ENCODE peak calls at places on chromosomes 16 and 17, in ten cellular contexts. L is HCT116, Q is SK-N-SH, U is esophagus muscularis mucosa, G is stomach, M is Panc1, A is endothelial cell of umbilical vein, V is transverse colon, C is GM12878, Y is H1. D is an unnamed sample.

GRCh38 chr16:87860553-87861299 is 8.6 kb downstream of the SLC7A5 start:
- DNase-seq in L (no peak), Q (peak), U (no peak), G (no peak), M (no peak), A (peak), V (no peak), C (no peak), Y (no peak), D (no peak)

GRCh38 chr16:73037331-73037745 is 10.6 kb downstream of the ZFHX3 start:
- DNase-seq in L (no peak), Q (peak), U (no peak), G (peak), M (no peak), A (no peak), V (no peak), C (no peak), Y (no peak), D (no peak)

GRCh38 chr16:29804455-29805231 is 1.7 kb upstream of the MAZ start:
- DNase-seq in L (no peak), Q (no peak), U (no peak), G (peak), M (no peak), A (peak), V (peak), C (no peak), Y (no peak), D (peak)

GRCh38 chr17:44004077-44004760 is at the start of gene NAGS:
- DNase-seq in L (no peak), Q (peak), U (no peak), G (no peak), M (no peak), A (no peak), V (peak), C (no peak), Y (no peak), D (peak)

GRCh38 chr17:33520404-33521032 is 227.4 kb upstream of the ASIC2 start:
- DNase-seq in L (no peak), Q (peak), U (no peak), G (peak), M (peak), A (peak), V (peak), C (no peak), Y (peak), D (peak)

GRCh38 chr17:45130640-45131293 is 1.5 kb downstream of the PLCD3 start:
- DNase-seq in L (no peak), Q (no peak), U (no peak), G (no peak), M (no peak), A (no peak), V (peak), C (no peak), Y (no peak), D (no peak)

GRCh38 chr17:74210191-74211140 is 2.9 kb upstream of the TTYH2 start:
- DNase-seq in L (peak), Q (peak), U (no peak), G (peak), M (no peak), A (peak), V (peak), C (no peak), Y (no peak), D (peak)

GRCh38 chr16:85554791-85555548 is 58.2 kb upstream of the GSE1 start:
- DNase-seq in L (no peak), Q (no peak), U (no peak), G (peak), M (no peak), A (peak), V (peak), C (no peak), Y (no peak), D (peak)

GRCh38 chr17:59620518-59621259 is 994 bp downstream of the CLTC start:
- DNase-seq in L (peak), Q (peak), U (no peak), G (peak), M (no peak), A (peak), V (peak), C (no peak), Y (no peak), D (peak)

DNA sequence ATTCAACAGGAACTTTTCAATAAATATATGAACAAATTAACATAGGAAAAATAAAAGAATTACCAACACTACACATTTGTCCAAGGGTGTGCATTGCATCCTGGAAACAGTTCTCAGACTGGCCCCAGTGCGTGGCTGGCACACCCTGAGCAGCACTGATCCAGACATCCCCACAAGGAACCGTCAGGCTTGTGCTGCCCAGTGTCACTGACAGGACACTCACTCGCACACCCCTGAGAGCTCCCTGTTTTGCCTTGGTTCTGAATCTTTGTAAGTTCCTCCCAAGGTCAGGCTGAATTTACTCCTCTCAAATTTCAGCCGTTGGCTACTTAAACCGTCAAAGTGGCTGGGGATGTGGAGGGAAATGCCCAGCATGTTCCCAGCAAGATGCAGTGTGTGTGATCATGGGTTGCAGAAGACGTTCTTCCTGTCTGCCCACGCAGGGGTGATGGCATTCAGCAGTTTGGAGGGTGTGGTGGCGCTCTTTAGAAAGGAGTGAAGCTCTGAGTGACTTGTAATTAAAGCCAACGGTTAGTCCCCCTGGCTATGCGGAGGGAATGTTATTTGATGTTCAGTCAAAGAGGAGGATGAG is 1.7 kb downstream of the MT2A start:
- DNase-seq in L (peak), Q (no peak), U (no peak), G (peak), M (no peak), A (peak), V (peak), C (peak), Y (no peak), D (no peak)
- TF ChIP-seq POLR2AphosphoS5 in L (peak), Q (peak), U (peak), G (peak), M (peak), A (peak), V (peak), C (peak), Y (no peak), D (no peak)

GRCh38 chr16:58249388-58249779 is 45.4 kb downstream of the PRSS54 start:
- DNase-seq in L (no peak), Q (no peak), U (no peak), G (no peak), M (no peak), A (no peak), V (no peak), C (no peak), Y (no peak), D (no peak)

GRCh38 chr16:58243528-58244004 is 45.7 kb upstream of the CSNK2A2 start:
- DNase-seq in L (no peak), Q (no peak), U (no peak), G (no peak), M (no peak), A (no peak), V (peak), C (peak), Y (no peak), D (peak)
- TF ChIP-seq POLR2AphosphoS5 in L (no peak), Q (no peak), U (no peak), G (no peak), M (no peak), A (no peak), V (no peak), C (peak), Y (no peak), D (no peak)

DNA sequence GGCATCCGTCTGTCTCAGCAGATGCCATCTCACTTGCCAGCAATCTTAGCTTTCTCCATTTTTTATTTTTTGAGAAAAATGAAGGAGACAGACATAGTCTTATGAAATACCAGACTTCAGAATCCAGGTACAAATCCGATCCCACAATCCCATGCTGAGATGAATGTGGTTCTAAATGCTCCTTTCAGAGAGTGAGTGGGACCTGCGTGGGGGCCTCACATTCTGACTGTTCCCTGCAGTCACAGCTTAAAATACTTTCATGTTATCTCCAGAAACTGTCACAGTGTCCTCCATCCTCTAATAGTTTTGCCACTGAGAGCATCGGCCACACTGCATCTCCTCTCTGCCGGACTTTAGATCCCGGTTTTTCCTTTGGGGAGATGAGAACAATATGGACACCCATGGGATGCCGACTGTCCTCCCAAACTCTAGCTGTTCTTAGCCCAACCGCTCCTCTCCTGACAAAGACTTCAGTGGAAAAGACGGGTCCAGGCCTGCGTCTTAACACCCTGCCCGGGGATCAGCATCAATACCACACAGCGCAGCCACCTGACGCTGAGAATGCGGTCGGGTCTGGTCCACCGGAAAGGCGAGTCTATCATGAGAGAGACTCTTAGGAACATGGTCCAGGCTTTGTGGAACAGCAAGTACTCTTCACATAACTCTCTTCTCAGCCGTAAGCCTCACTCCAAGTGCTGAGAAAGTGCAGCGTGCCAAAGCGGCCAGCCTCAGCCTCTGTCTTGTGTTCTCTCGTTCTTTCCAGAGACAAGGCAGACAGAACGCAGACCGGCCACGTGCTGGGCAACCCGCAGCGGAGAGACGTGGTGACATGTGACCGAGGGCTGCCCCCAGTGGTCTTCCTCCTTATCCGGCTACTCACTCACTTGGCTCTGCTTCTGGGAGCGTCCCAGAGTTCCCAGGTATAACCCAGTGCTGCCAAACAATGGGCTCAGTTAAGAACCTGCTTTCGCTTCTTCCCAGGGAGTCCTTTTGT is 34.6 kb upstream of the ENDOV start:
- DNase-seq in L (no peak), Q (no peak), U (no peak), G (no peak), M (no peak), A (no peak), V (no peak), C (no peak), Y (no peak), D (no peak)
- TF ChIP-seq POLR2AphosphoS5 in L (no peak), Q (no peak), U (no peak), G (no peak), M (no peak), A (no peak), V (no peak), C (no peak), Y (no peak), D (no peak)

GRCh38 chr16:89913408-89914387 is 5.0 kb upstream of the MC1R start:
- DNase-seq in L (no peak), Q (no peak), U (no peak), G (no peak), M (no peak), A (no peak), V (no peak), C (no peak), Y (no peak), D (no peak)
- TF ChIP-seq POLR2AphosphoS5 in L (no peak), Q (no peak), U (peak), G (no peak), M (no peak), A (no peak), V (peak), C (no peak), Y (no peak), D (no peak)

GRCh38 chr16:1067629-1068028 is 4.9 kb upstream of the SSTR5 start:
- DNase-seq in L (no peak), Q (no peak), U (no peak), G (no peak), M (no peak), A (no peak), V (no peak), C (no peak), Y (no peak), D (no peak)
- TF ChIP-seq POLR2AphosphoS5 in L (no peak), Q (no peak), U (no peak), G (no peak), M (no peak), A (no peak), V (no peak), C (no peak), Y (no peak), D (no peak)